ENCODE peak calls at places on chromosomes 6 and 20, in eight cellular contexts. J, A, R, O, I, M, S and D are unnamed samples.

GRCh38 chr6:27577922-27578321 is 105.0 kb upstream of the ZNF184 start:
- DNase-seq in J (no peak), A (no peak), R (no peak), O (no peak), I (no peak), M (no peak), S (no peak), D (no peak)

GRCh38 chr6:16583151-16583762 is 178.0 kb downstream of the ATXN1 start:
- DNase-seq in J (no peak), A (no peak), R (no peak), O (no peak), I (no peak), M (peak; percentile 41), S (no peak), D (no peak)

GRCh38 chr20:44309763-44310663 is 989 bp downstream of the FITM2 start:
- DNase-seq in J (peak; percentile 13), A (peak; percentile 80), R (no peak), O (no peak), I (no peak), M (no peak), S (peak; percentile 72), D (no peak)

GRCh38 chr6:41157323-41157722 is 3.2 kb upstream of the TREML1 start:
- DNase-seq in J (no peak), A (no peak), R (no peak), O (no peak), I (peak; percentile 62), M (peak; percentile 15), S (peak; percentile 47), D (peak; percentile 16)

GRCh38 chr6:10655508-10656055 is 38.8 kb downstream of the C6orf52 start:
- DNase-seq in J (no peak), A (no peak), R (no peak), O (no peak), I (no peak), M (no peak), S (no peak), D (no peak)

GRCh38 chr6:119077643-119078448 is 618 bp downstream of the FAM184A start:
- DNase-seq in J (peak; percentile 55), A (peak; percentile 8), R (peak; percentile 43), O (peak; percentile 22), I (peak; percentile 67), M (peak; percentile 45), S (peak; percentile 49), D (no peak)

GRCh38 chr6:43917878-43918382 is 147.9 kb downstream of the VEGFA start:
- DNase-seq in J (no peak), A (peak; percentile 85), R (no peak), O (no peak), I (peak; percentile 23), M (no peak), S (no peak), D (no peak)

GRCh38 chr6:101001607-101002006 is 120.5 kb upstream of the ASCC3 start:
- DNase-seq in J (no peak), A (no peak), R (no peak), O (no peak), I (no peak), M (no peak), S (no peak), D (no peak)

GRCh38 chr6:75196051-75196743 is 9.7 kb downstream of the COL12A1 start:
- DNase-seq in J (no peak), A (peak; percentile 73), R (no peak), O (no peak), I (no peak), M (no peak), S (no peak), D (no peak)

GRCh38 chr6:42523158-42523814 is 40.5 kb upstream of the UBR2 start:
- DNase-seq in J (no peak), A (no peak), R (no peak), O (no peak), I (no peak), M (no peak), S (no peak), D (no peak)